ENCODE peak calls at places on chromosomes 6 and 20, in five cellular contexts. S is AG09309, A is psoas muscle, B is AG04450, H is epithelial cell of esophagus. Q is an unnamed sample.

GRCh38 chr20:17525650-17526049 is 5.5 kb downstream of the BFSP1 start:
- DNase-seq in H (peak), S (no peak), B (no peak), A (no peak), Q (no peak)

GRCh38 chr20:25316506-25317190 is 68.8 kb downstream of the PYGB start:
- DNase-seq in B (no peak), S (no peak), A (no peak), H (no peak), Q (no peak)

GRCh38 chr20:59743767-59744485 is 139.6 kb downstream of the PHACTR3 start:
- DNase-seq in H (no peak), S (no peak), B (no peak), A (no peak), Q (no peak)

GRCh38 chr6:155142163-155142901 is 121.5 kb upstream of the CLDN20 start:
- DNase-seq in S (no peak), H (no peak), A (no peak), B (no peak), Q (no peak)

GRCh38 chr6:156775717-156776116 is 1.5 kb upstream of the ARID1B start:
- DNase-seq in H (no peak), S (no peak), A (no peak), B (no peak), Q (no peak)

GRCh38 chr6:4776967-4777925 is 1.0 kb downstream of the CDYL start:
- DNase-seq in B (no peak), S (no peak), H (peak), A (peak), Q (peak)

GRCh38 chr20:20009784-20010253 is 7.3 kb upstream of the NAA20 start:
- DNase-seq in S (no peak), H (no peak), B (no peak), A (no peak), Q (no peak)

GRCh38 chr6:42136508-42137191 is 5.8 kb downstream of the C6orf132 start:
- DNase-seq in B (peak), H (peak), A (no peak), S (no peak), Q (peak)

GRCh38 chr6:160767019-160767646 is 65.1 kb downstream of the PLG start:
- DNase-seq in H (peak), B (no peak), A (peak), S (no peak), Q (no peak)

GRCh38 chr6:33607784-33608161 is 13.3 kb upstream of the ITPR3 start:
- DNase-seq in H (peak), A (no peak), S (no peak), B (no peak), Q (no peak)

GRCh38 chr20:62921119-62921687 is 5.1 kb downstream of the DIDO1 start:
- DNase-seq in H (peak), B (no peak), A (peak), S (no peak), Q (peak)
- TF ChIP-seq CTCF in H (peak), B (peak), A (peak), S (peak), Q (peak)

DNA sequence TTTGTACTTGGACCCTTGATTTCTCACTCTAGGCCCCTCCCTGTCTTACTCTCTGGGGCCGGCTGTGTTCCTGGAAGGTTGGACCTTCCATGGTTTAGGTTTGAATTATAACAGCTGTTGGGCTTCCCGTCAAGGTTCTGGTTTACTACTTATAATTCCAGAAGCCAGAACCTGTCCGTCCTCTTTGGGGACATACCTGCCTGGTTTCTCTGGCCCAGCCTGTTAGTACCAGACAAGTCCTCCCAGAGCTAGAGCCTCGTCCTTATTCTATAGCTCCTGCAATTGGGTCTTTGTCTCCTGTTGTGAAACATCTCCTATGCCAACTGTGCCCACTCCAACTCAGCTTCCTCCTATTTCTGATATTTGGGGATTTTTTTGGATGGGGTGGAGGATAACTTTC is 14.8 kb upstream of the ADIG start:
- DNase-seq in A (no peak), S (no peak), H (peak), B (no peak), Q (no peak)
- TF ChIP-seq CTCF in A (no peak), S (no peak), H (no peak), B (no peak), Q (no peak)

DNA sequence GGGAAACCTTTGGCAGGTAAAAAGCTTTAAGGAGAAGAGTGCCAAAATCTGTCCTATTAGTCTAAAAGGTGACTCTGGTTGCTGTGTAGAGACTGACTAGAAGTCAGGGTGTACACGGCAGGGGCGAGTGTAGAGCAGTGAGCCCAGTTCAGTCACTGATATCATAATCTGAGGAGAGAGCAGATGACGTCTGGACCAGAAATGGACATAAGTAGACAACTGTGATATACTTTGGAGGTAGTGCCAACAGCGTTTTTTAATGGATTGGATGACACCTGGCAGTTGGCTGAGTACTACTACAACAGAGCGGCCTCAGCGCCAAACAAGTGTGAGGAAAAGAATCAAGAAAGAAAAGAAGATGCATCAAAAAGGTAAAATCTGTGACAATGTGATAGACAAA is 76.0 kb downstream of the MAP7 start:
- DNase-seq in H (no peak), A (no peak), S (no peak), B (no peak), Q (no peak)
- TF ChIP-seq CTCF in H (no peak), A (no peak), S (no peak), B (no peak), Q (no peak)

GRCh38 chr6:40066372-40066771 is 132.1 kb upstream of the MOCS1 start:
- DNase-seq in H (no peak), A (no peak), B (no peak), S (no peak), Q (no peak)
- TF ChIP-seq CTCF in H (no peak), A (no peak), B (no peak), S (no peak), Q (no peak)

GRCh38 chr6:25472314-25472713 is 179.7 kb upstream of the SCGN start:
- DNase-seq in H (peak), A (no peak), B (no peak), S (no peak), Q (no peak)
- TF ChIP-seq CTCF in H (peak), A (no peak), B (peak), S (peak), Q (peak)

GRCh38 chr20:7090001-7090400 is 322.5 kb downstream of the BMP2 start:
- DNase-seq in A (no peak), B (no peak), S (no peak), H (peak), Q (no peak)

GRCh38 chr20:7090753-7091310 is 323.3 kb downstream of the BMP2 start:
- DNase-seq in H (peak), A (no peak), B (no peak), S (no peak), Q (no peak)

GRCh38 chr20:7091655-7092054 is 324.2 kb downstream of the BMP2 start:
- DNase-seq in S (no peak), B (no peak), A (no peak), H (no peak), Q (no peak)

DNA sequence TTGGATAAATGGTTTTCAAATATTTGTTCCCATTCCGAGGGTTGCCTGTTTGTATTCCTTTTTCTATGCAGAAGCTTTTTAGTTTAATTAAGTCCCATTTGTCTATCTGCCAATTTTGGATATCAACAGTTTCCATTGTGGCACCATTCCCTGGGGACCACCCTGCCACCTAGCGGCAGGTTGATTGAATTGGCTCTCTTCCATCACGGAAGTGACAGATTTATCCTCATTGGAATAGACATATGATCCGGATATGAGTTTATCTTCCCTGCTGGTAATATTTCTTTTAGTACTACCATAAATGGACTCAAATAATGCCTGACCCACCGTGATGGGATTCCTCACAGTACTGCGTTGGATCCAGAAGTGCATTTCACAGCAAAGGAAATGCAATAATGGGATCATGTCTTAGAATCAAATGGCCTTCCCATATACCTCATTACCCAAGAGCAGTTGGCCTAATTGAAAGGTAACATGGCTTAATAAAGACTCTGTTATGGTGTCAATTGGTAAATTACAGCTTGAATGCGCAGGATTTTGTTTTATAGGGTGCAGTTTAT is 327.0 kb downstream of the BMP2 start:
- DNase-seq in A (no peak), B (no peak), H (peak), S (no peak), Q (no peak)
- TF ChIP-seq CTCF in A (peak), B (peak), H (peak), S (peak), Q (peak)

GRCh38 chr6:169720207-169720855 is 4.0 kb downstream of the PHF10 start:
- DNase-seq in A (no peak), B (no peak), S (no peak), H (no peak), Q (no peak)
- TF ChIP-seq CTCF in A (peak), B (peak), S (no peak), H (peak), Q (peak)

DNA sequence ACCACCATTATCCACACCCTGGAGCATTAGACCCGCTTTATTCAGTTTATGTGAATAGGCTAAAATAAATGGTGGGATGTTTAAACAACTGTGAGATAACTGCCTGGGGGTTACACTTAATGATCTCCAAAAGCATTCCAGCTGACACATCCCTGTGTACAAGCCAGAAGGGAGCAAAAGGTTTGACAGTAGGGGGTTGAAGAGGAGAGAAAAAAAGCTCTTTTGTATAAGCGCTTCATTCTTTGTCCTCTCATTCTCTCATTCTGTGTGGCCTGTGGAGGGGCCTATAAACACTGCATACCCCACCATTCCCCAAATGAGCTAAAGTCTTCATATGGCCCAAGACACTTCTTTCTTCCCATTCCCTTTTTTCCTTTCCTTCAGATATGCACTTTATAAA is 30.8 kb upstream of the COL21A1 start:
- DNase-seq in B (no peak), A (no peak), S (no peak), H (no peak), Q (no peak)
- TF ChIP-seq CTCF in B (no peak), A (no peak), S (no peak), H (no peak), Q (no peak)